ENCODE peak calls at places on chromosomes 16 and 17, in nine cellular contexts. N is keratinocyte, J is NB4, Y is AG09309, H is lung, X is lower leg skin, D is adrenal gland, W is fibroblast of lung, O is brain microvascular endothelial cell. B is an unnamed sample.

GRCh38 chr16:72908362-72908838 is 139.5 kb downstream of the ZFHX3 start:
- DNase-seq in Y (no peak), J (peak), X (no peak), W (no peak), N (no peak), O (no peak), D (peak), H (no peak), B (no peak)

GRCh38 chr16:87674405-87674804 is 72.1 kb downstream of the JPH3 start:
- DNase-seq in D (no peak), W (no peak), O (no peak), Y (no peak), N (no peak), X (no peak), H (no peak), J (no peak), B (no peak)

GRCh38 chr16:72537684-72538083 is 365.7 kb upstream of the PMFBP1 start:
- DNase-seq in X (no peak), W (peak), Y (no peak), H (no peak), N (no peak), D (no peak), O (peak), J (no peak), B (no peak)

GRCh38 chr17:69654981-69655581 is 240.6 kb downstream of the MAP2K6 start:
- DNase-seq in N (no peak), O (peak), W (peak), H (no peak), X (no peak), D (peak), Y (peak), J (no peak), B (no peak)

GRCh38 chr17:27502526-27503324 is 46.5 kb downstream of the KSR1 start:
- DNase-seq in H (no peak), W (peak), J (no peak), D (peak), Y (peak), N (no peak), X (no peak), O (peak), B (no peak)

GRCh38 chr16:84032458-84033178 is 10.0 kb downstream of the SLC38A8 start:
- DNase-seq in N (no peak), O (no peak), J (no peak), D (no peak), X (no peak), Y (no peak), W (no peak), H (no peak), B (no peak)

GRCh38 chr16:53744449-53744848 is 40.5 kb downstream of the FTO start:
- DNase-seq in Y (no peak), D (no peak), W (no peak), N (no peak), H (no peak), J (peak), X (no peak), O (no peak), B (no peak)

GRCh38 chr16:81602377-81602776 is 157.8 kb downstream of the CMIP start:
- DNase-seq in H (no peak), X (no peak), W (no peak), Y (no peak), O (no peak), D (no peak), N (no peak), J (no peak), B (no peak)

GRCh38 chr17:59804910-59805381 is 87.8 kb downstream of the TUBD1 start:
- DNase-seq in H (no peak), X (no peak), D (no peak), Y (no peak), W (peak), O (no peak), N (no peak), J (peak), B (no peak)

GRCh38 chr17:32917081-32917480 is 10.9 kb upstream of the TMEM98 start:
- DNase-seq in J (no peak), X (no peak), O (no peak), D (no peak), N (no peak), H (no peak), Y (no peak), W (no peak), B (no peak)

GRCh38 chr16:89999831-90000574 is 19.3 kb downstream of the DBNDD1 start:
- DNase-seq in Y (no peak), X (no peak), J (no peak), D (no peak), H (no peak), O (no peak), N (no peak), W (no peak), B (no peak)

GRCh38 chr16:89993377-89993776 is 25.9 kb downstream of the DBNDD1 start:
- DNase-seq in O (no peak), J (no peak), Y (no peak), D (no peak), N (no peak), W (no peak), H (no peak), X (no peak), B (no peak)

GRCh38 chr16:89993971-89994370 is 25.3 kb downstream of the DBNDD1 start:
- DNase-seq in H (no peak), W (no peak), D (no peak), N (no peak), J (no peak), Y (no peak), O (no peak), X (no peak), B (no peak)

GRCh38 chr16:89994389-89994720 is 24.9 kb downstream of the DBNDD1 start:
- DNase-seq in W (no peak), J (no peak), H (no peak), Y (no peak), N (no peak), D (no peak), O (no peak), X (no peak), B (no peak)

DNA sequence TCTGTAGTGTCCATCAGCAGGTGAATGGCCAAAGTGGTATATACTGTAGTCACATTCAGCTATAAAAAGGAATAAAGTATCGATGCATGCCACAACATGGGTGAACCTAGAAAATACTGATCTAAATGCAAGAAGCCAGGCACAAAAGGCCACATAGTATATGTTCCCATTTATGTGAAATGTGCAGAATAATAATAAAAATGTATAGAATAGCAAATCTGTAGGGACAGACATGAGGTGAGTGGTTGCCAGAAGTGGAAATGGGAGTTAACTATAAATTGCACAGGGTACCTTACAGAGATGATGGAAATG is 23.1 kb downstream of the DBNDD1 start:
- DNase-seq in X (no peak), J (no peak), Y (no peak), O (no peak), N (no peak), H (no peak), D (no peak), W (no peak), B (no peak)
- H3K4me3 ChIP-seq in X (no peak), J (no peak), Y (no peak), O (no peak), N (no peak), H (no peak), D (no peak), W (no peak), B (no peak)

GRCh38 chr17:76612465-76612864 is 26.8 kb upstream of the ST6GALNAC2 start:
- DNase-seq in Y (no peak), O (no peak), N (no peak), H (no peak), X (no peak), W (no peak), D (no peak), J (no peak), B (no peak)

GRCh38 chr17:76617838-76618237 is 25.7 kb downstream of the ST6GALNAC1 start:
- DNase-seq in D (no peak), X (no peak), J (no peak), N (no peak), O (no peak), Y (no peak), H (no peak), W (no peak), B (no peak)

GRCh38 chr17:76611747-76612143 is 26.1 kb upstream of the ST6GALNAC2 start:
- DNase-seq in H (no peak), O (no peak), D (no peak), N (no peak), X (no peak), Y (no peak), J (no peak), W (no peak), B (no peak)

GRCh38 chr17:76614912-76615617 is 28.5 kb downstream of the ST6GALNAC1 start:
- DNase-seq in J (no peak), O (no peak), Y (no peak), X (no peak), D (no peak), W (no peak), N (no peak), H (no peak), B (no peak)

GRCh38 chr17:76612977-76613851 is 27.6 kb upstream of the ST6GALNAC2 start:
- DNase-seq in W (no peak), H (no peak), Y (no peak), N (no peak), J (peak), D (no peak), O (no peak), X (no peak), B (no peak)
- TF ChIP-seq CTCF in W (no peak), H (no peak), Y (no peak), N (peak), J (no peak), D (no peak), O (no peak), X (no peak), B (no peak)

GRCh38 chr17:49494399-49494798 is 694 bp upstream of the NGFR start:
- DNase-seq in H (no peak), X (no peak), D (no peak), N (no peak), O (no peak), W (no peak), J (no peak), Y (no peak), B (no peak)
- H3K4me3 ChIP-seq in H (no peak), X (no peak), D (no peak), N (no peak), O (no peak), W (no peak), J (no peak), Y (no peak), B (no peak)

DNA sequence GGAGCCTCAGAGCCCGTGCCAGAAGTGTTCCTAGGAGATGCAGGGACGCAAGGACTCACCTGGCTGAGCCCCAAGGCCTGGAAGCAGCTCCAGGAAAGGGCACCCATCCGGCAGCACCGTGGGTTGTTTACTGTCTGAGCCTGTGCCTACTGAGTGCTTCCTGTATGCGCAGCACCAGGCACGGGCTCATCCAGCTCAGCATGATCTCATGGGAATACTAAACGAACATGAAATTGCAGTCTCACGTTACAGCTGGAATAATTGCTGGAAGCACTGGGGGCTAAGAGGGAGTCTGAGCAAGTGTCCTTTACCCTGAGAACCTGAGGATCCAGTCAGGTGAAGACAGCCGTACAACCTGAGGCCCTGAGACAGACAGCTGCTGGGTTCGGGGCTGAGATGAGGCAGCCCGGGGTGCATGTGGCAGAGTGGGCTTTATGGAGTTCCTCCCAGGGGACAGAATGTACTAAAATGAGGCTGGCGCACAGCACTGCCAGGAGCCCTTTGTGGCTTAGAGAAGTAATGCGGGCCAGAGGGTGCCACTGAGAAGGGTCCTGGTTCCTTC is 5.4 kb downstream of the CTRL start:
- DNase-seq in H (no peak), W (no peak), N (no peak), X (no peak), Y (no peak), D (no peak), O (peak), J (peak), B (peak)
- TF ChIP-seq CTCF in H (no peak), W (no peak), N (no peak), X (no peak), Y (no peak), D (no peak), O (peak), J (peak), B (peak)

GRCh38 chr16:66367968-66368891 is 1.7 kb downstream of the CDH5 start:
- DNase-seq in O (no peak), D (no peak), X (no peak), N (no peak), H (no peak), J (peak), W (no peak), Y (no peak), B (no peak)
- H3K4me3 ChIP-seq in O (no peak), D (peak), X (no peak), N (no peak), H (peak), J (no peak), W (no peak), Y (no peak), B (no peak)

GRCh38 chr17:82825540-82826124 is 14.2 kb downstream of the ZNF750 start:
- DNase-seq in D (no peak), N (no peak), O (no peak), X (no peak), W (no peak), H (no peak), Y (no peak), J (no peak), B (no peak)

GRCh38 chr17:82820278-82821251 is 19.3 kb downstream of the ZNF750 start:
- DNase-seq in X (no peak), D (no peak), N (no peak), W (no peak), O (no peak), Y (no peak), H (no peak), J (no peak), B (no peak)

GRCh38 chr17:82822281-82822680 is 17.5 kb downstream of the ZNF750 start:
- DNase-seq in N (no peak), O (no peak), Y (no peak), W (no peak), J (no peak), X (no peak), D (no peak), H (no peak), B (no peak)

GRCh38 chr17:82821554-82821953 is 18.3 kb downstream of the ZNF750 start:
- DNase-seq in D (no peak), O (no peak), W (no peak), N (no peak), X (no peak), Y (no peak), J (no peak), H (no peak), B (no peak)

DNA sequence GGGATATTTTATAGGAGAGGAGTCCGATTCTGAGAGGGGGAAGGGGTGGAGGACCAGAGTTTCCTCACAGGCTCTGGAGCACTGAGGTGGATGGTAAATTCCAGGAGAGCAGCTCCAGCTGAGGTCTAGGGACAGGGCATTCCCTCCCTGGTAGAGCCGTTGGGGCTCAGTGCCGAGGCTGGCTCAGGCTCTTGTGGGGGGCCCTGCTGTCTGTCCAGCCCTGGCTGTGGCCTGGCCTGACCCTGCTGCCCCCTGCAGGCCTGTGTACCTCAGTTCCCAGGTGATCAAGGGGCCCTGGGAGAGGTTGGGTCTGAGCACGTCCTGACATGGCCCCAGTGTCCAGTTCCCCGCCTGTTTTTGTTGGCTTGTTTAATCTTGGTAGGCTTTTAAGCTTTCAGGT is 16.8 kb downstream of the ZNF750 start:
- DNase-seq in W (no peak), D (no peak), O (no peak), H (no peak), J (no peak), X (no peak), N (no peak), Y (no peak), B (no peak)
- TF ChIP-seq CTCF in W (no peak), D (no peak), O (peak), H (no peak), J (peak), X (no peak), N (no peak), Y (peak), B (peak)

GRCh38 chr16:8959921-8960787 is 3.6 kb downstream of the USP7 start:
- DNase-seq in H (no peak), D (no peak), Y (no peak), X (no peak), O (no peak), J (peak), N (no peak), W (peak), B (no peak)
- H3K4me3 ChIP-seq in H (no peak), D (no peak), Y (no peak), X (no peak), O (peak), J (peak), N (no peak), W (no peak), B (no peak)

DNA sequence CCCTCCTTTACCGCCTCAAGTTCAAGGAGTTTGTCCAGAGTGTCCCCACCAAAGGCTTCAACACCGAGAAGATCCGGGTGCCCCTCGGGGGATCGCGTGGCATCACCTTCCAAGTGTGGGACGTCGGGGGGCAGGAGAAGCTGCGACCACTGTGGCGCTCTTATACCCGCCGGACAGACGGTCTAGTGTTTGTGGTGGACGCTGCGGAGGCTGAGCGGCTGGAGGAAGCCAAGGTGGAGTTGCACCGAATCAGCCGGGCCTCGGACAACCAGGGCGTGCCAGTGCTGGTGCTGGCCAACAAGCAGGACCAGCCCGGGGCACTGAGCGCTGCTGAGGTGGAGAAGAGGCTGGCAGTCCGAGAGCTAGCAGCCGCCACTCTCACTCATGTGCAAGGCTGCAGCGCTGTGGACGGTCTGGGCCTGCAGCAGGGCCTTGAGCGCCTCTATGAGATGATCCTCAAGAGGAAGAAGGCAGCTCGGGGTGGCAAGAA is 1.1 kb downstream of the ARL4D start:
- DNase-seq in W (no peak), O (no peak), Y (no peak), N (no peak), H (no peak), D (no peak), J (no peak), X (no peak), B (no peak)
- TF ChIP-seq CTCF in W (no peak), O (no peak), Y (no peak), N (no peak), H (no peak), D (no peak), J (no peak), X (no peak), B (no peak)

GRCh38 chr16:2925951-2926659 is 14.4 kb downstream of the FLYWCH1 start:
- DNase-seq in J (no peak), D (no peak), Y (no peak), H (no peak), X (no peak), N (no peak), W (no peak), O (no peak), B (no peak)

GRCh38 chr16:2924901-2925820 is 13.4 kb downstream of the FLYWCH1 start:
- DNase-seq in D (no peak), H (no peak), O (no peak), W (no peak), J (no peak), N (peak), Y (no peak), X (no peak), B (no peak)

GRCh38 chr16:2929693-2930092 is 18.0 kb downstream of the FLYWCH1 start:
- DNase-seq in O (no peak), W (no peak), D (no peak), N (no peak), J (no peak), Y (no peak), H (no peak), X (no peak), B (no peak)

GRCh38 chr16:2928796-2929195 is 17.1 kb downstream of the FLYWCH1 start:
- DNase-seq in Y (no peak), J (no peak), N (no peak), H (no peak), X (no peak), W (no peak), O (no peak), D (no peak), B (no peak)

GRCh38 chr16:2926660-2927646 is 15.2 kb downstream of the FLYWCH1 start:
- DNase-seq in H (peak), W (peak), O (peak), J (peak), X (peak), Y (peak), D (peak), N (no peak), B (peak)
- H3K4me3 ChIP-seq in H (no peak), W (no peak), O (peak), J (no peak), X (no peak), Y (no peak), D (no peak), N (no peak), B (no peak)

B was measured in LNCaP clone FGC.